ENCODE peak calls at places on chromosomes 7 and 10, in eight cellular contexts. P, J, B, Y, N, L, M and D are unnamed samples. For H3K4me1, the result is how much of the 10 kb centered on the place peaks cover.

GRCh38 chr7:18547509-18548187 is 52.1 kb downstream of the HDAC9 start:
- DNase-seq in P (no peak), J (no peak), B (no peak), Y (no peak), N (no peak), L (no peak), M (no peak), D (no peak)

GRCh38 chr10:5968037-5968680 is 9.2 kb downstream of the IL15RA start:
- DNase-seq in P (no peak), J (no peak), B (no peak), Y (no peak), N (no peak), L (no peak), M (no peak), D (no peak)

GRCh38 chr10:110305767-110306451 is 1.2 kb upstream of the SMNDC1 start:
- DNase-seq in P (peak), J (peak), B (peak), Y (peak), N (peak), L (peak), M (peak), D (peak)

GRCh38 chr7:131218727-131219128 is 108.9 kb upstream of the MKLN1 start:
- DNase-seq in P (no peak), J (no peak), B (no peak), Y (no peak), N (no peak), L (no peak), M (no peak), D (no peak)

GRCh38 chr7:144671429-144671828 is 164.4 kb downstream of the TPK1 start:
- DNase-seq in P (no peak), J (no peak), B (no peak), Y (no peak), N (no peak), L (no peak), M (no peak), D (no peak)

GRCh38 chr7:42247301-42247700 is 10.3 kb upstream of the GLI3 start:
- DNase-seq in P (no peak), J (no peak), B (no peak), Y (no peak), N (no peak), L (no peak), M (peak), D (no peak)

GRCh38 chr10:125010362-125010761 is 68.4 kb downstream of the ZRANB1 start:
- DNase-seq in P (peak), J (no peak), B (no peak), Y (no peak), N (no peak), L (peak), M (no peak), D (no peak)

GRCh38 chr7:24896031-24896433 is 83.9 kb downstream of the OSBPL3 start:
- DNase-seq in P (no peak), J (no peak), B (no peak), Y (no peak), N (no peak), L (no peak), M (no peak), D (no peak)

GRCh38 chr10:49611166-49611814 is 1.2 kb downstream of the SLC18A3 start:
- DNase-seq in P (no peak), J (no peak), B (no peak), Y (no peak), N (no peak), L (no peak), M (no peak), D (no peak)

GRCh38 chr7:1452205-1452604 is 7.1 kb downstream of the MICALL2 start:
- DNase-seq in P (no peak), J (no peak), B (no peak), Y (no peak), N (no peak), L (no peak), M (no peak), D (no peak)
- H3K4me1 ChIP-seq in P (under half), J (under half), B (under half), Y (under half), N (under half), L (under half), M (under half), D (under half)

GRCh38 chr7:1846331-1847065 is 176.4 kb downstream of the ELFN1 start:
- DNase-seq in P (peak), J (no peak), B (no peak), Y (no peak), N (no peak), L (peak), M (no peak), D (no peak)
- H3K4me1 ChIP-seq in P (under half), J (under half), B (under half), Y (under half), N (under half), L (under half), M (under half), D (under half)

DNA sequence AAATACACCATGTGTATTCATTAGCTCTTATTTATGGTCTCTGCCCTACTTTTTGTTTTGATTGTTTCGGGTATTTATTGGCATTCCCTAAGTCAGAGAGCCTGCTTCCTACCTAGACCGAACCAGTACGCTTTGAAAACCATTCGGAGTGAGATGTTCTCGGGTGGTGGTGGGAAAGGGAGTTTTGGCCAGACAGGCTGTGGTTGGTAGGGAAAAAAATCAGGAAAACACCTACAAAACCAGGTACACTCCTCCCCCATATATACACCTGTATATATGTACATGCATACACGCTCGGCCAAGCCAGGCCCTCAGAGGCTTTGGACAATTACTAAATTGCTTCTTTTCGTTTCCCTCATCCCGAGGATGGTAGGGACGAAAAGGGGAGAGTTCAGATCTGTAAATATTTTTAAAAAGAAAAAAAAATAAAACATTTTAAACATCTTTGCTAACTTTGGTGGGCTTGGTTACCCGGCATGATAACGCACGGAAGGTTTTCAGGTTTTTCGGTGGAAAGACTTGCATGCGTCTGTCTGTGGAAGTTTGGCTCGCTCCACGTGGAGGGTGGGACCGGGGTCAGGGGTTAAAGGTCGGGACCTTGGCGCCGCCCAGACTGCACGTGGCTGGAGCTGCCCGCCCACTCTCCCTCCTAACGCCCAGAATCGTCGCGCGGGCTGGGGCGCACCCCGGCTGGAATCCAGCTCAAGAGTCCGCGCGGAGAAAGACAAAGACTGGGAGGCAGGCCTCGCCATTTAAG is 2.5 kb downstream of the HMX2 start:
- DNase-seq in P (no peak), J (no peak), B (no peak), Y (no peak), N (no peak), L (no peak), M (no peak), D (no peak)
- H3K4me1 ChIP-seq in P (under half), J (half or more), B (under half), Y (under half), N (under half), L (under half), M (under half), D (under half)

DNA sequence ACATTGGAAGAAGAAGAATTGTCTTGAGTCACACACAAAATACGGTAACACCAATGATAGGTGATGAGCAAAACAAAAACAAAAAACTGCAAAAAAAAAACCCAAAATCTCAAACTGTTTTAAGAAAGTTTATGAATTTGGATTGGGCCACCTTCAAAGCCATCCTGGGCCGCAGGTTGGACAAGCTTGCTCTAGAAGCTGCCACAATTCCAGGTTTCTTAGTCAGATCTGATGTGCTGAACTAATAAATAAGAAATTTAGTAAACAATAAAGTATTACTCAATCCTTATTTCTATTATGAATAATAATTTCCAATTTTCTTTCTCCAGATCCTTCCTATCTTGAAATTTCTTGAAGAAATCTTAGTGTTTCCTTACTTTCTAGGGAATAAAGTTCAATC is 10.0 kb downstream of the WASL start:
- DNase-seq in P (no peak), J (no peak), B (no peak), Y (no peak), N (no peak), L (no peak), M (no peak), D (no peak)
- H3K4me1 ChIP-seq in P (under half), J (under half), B (under half), Y (under half), N (under half), L (under half), M (under half), D (under half)

DNA sequence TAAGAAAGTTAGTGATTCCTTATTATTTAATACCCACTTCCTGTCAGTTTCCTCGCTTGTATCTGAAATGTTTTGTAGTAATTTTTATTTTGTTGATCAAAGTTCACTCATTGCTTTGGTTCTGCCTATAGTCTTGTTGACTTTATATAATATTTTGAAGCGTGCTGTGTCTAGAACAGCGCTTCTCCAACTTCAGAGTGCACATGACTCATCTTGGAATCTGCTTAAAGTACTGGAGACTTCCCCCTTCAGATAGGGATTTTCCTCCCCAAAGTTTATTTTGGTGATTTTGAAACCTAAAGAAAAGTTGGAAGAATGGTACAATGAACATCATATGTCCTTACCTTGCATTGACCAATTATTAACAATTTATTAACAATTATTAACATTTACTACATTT is 5.8 kb downstream of the COMTD1 start:
- DNase-seq in P (no peak), J (no peak), B (peak), Y (no peak), N (no peak), L (no peak), M (peak), D (no peak)
- H3K4me1 ChIP-seq in P (under half), J (under half), B (under half), Y (under half), N (under half), L (under half), M (under half), D (under half)

GRCh38 chr10:26857991-26858706 is 2.6 kb downstream of the ABI1 start:
- DNase-seq in P (no peak), J (no peak), B (no peak), Y (peak), N (no peak), L (no peak), M (peak), D (peak)
- H3K4me1 ChIP-seq in P (under half), J (under half), B (under half), Y (under half), N (under half), L (under half), M (under half), D (under half)

GRCh38 chr10:71835671-71836593 is 15.1 kb downstream of the PSAP start:
- DNase-seq in P (peak), J (no peak), B (peak), Y (peak), N (peak), L (peak), M (peak), D (peak)

GRCh38 chr10:71832967-71833366 is 18.1 kb downstream of the PSAP start:
- DNase-seq in P (no peak), J (no peak), B (no peak), Y (no peak), N (no peak), L (no peak), M (no peak), D (no peak)

GRCh38 chr10:71831646-71832552 is 19.2 kb downstream of the PSAP start:
- DNase-seq in P (no peak), J (no peak), B (no peak), Y (no peak), N (no peak), L (no peak), M (peak), D (no peak)

GRCh38 chr10:71834343-71834674 is 16.7 kb downstream of the PSAP start:
- DNase-seq in P (no peak), J (no peak), B (no peak), Y (no peak), N (no peak), L (no peak), M (no peak), D (no peak)

DNA sequence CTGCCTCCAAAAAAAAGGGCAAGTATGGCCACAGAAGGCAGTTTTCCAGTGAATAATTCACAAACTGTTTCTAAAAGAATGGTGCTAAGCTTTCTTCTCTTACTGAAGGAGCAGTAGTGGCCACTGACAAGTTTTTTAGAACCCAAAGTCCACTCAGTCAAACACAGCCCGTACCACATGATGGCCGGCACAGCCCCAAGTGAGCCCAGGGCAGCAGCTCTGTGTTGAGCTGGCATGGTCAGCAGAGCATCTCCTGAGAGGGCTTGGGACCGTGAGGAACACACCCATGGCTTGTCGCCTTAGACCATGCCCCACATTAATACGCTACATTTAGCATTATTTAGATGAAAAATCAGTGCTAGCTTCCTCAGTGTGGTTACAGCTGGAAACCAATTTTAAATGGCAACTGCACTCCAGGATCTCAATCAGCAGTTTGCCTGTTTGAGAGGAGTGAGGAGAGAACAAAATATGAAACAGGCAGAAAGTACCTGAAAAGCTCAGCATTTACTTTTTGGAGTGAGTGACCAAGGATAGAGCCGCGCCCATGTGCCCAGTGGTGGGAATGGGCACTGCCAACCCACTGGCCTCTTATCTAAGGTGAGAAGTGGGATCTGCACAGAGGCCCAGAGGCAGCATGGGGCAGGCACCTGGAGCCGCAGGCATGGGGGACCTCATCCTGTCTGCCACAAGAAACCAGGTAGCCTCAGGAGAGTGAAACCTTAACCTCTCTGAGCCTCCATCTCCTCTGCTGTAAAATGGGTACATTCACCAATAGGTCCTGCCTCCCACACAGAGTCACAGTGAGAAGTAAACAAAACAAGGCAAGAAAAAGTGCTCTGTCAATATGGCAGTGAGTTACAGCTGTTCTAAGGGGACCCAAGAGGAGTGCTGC is 17.4 kb downstream of the PSAP start:
- DNase-seq in P (no peak), J (no peak), B (no peak), Y (no peak), N (no peak), L (no peak), M (no peak), D (no peak)
- H3K4me1 ChIP-seq in P (under half), J (under half), B (under half), Y (under half), N (under half), L (under half), M (under half), D (under half)

GRCh38 chr10:77177161-77177560 is 460.4 kb downstream of the KCNMA1 start:
- DNase-seq in P (no peak), J (no peak), B (no peak), Y (no peak), N (no peak), L (no peak), M (no peak), D (no peak)
- H3K4me1 ChIP-seq in P (under half), J (under half), B (under half), Y (under half), N (under half), L (under half), M (under half), D (under half)

DNA sequence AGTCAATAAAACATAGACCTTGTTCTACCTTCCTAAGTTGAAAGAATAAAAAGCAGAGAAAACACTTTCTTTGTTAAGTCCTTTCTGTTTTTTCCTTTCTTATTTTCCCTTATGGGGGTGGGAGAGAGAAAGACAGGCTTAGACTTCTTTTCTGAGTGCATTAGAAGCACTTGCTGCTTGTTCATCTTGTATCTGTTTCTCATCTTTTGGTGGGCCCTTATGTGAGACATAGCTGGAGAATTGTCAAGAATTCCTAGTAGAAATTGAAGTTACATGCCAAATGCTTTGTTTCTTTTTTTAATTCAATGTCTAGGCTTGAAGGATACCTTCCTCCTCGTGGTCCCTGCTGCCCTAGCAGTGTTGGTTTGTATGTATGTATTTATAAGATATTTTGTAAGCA is 6.7 kb downstream of the EIF4EBP2 start:
- DNase-seq in P (no peak), J (no peak), B (no peak), Y (no peak), N (no peak), L (no peak), M (peak), D (no peak)
- H3K4me1 ChIP-seq in P (under half), J (under half), B (under half), Y (under half), N (under half), L (under half), M (under half), D (under half)